ENCODE peak calls at places on chromosome 17, in five cellular contexts. One of them, this sample, is unnamed.

GRCh38 chr17:77526728-77527355 is 386.1 kb downstream of the SEC14L1 start:
- DNase-seq in gastrocnemius medialis: no peak
- DNase-seq in uterus: no peak
- DNase-seq in transverse colon: no peak
- DNase-seq in tibial nerve: no peak
- DNase-seq in this sample: no peak

GRCh38 chr17:62052765-62053338 is 12.2 kb downstream of the MED13 start:
- DNase-seq in gastrocnemius medialis: no peak
- DNase-seq in uterus: no peak
- DNase-seq in transverse colon: no peak
- DNase-seq in tibial nerve: no peak
- DNase-seq in this sample: no peak

GRCh38 chr17:8117367-8117979 is 841 bp downstream of the ALOXE3 start:
- DNase-seq in gastrocnemius medialis: no peak
- DNase-seq in uterus: peak; percentile 31
- DNase-seq in transverse colon: no peak
- DNase-seq in tibial nerve: no peak
- DNase-seq in this sample: no peak

GRCh38 chr17:41334899-41335298 is 15.7 kb downstream of the KRT33A start:
- DNase-seq in gastrocnemius medialis: no peak
- DNase-seq in uterus: no peak
- DNase-seq in transverse colon: no peak
- DNase-seq in tibial nerve: no peak
- DNase-seq in this sample: no peak

GRCh38 chr17:8830141-8830540 is 31.0 kb upstream of the MFSD6L start:
- DNase-seq in gastrocnemius medialis: no peak
- DNase-seq in uterus: no peak
- DNase-seq in transverse colon: no peak
- DNase-seq in tibial nerve: no peak
- DNase-seq in this sample: no peak

GRCh38 chr17:78101542-78101941 is 27.0 kb downstream of the TMC6 start:
- DNase-seq in gastrocnemius medialis: no peak
- DNase-seq in uterus: no peak
- DNase-seq in transverse colon: no peak
- DNase-seq in tibial nerve: no peak
- DNase-seq in this sample: no peak

GRCh38 chr17:9676084-9676483 is 30.8 kb downstream of the USP43 start:
- DNase-seq in gastrocnemius medialis: no peak
- DNase-seq in uterus: no peak
- DNase-seq in transverse colon: no peak
- DNase-seq in tibial nerve: no peak
- DNase-seq in this sample: no peak

GRCh38 chr17:41633498-41634197 is 9.3 kb upstream of the KRT17 start:
- DNase-seq in gastrocnemius medialis: no peak
- DNase-seq in uterus: no peak
- DNase-seq in transverse colon: no peak
- DNase-seq in tibial nerve: no peak
- DNase-seq in this sample: no peak

GRCh38 chr17:32483451-32484019 is 3.3 kb upstream of the CDK5R1 start:
- DNase-seq in gastrocnemius medialis: peak; percentile 61
- DNase-seq in uterus: peak; percentile 68
- DNase-seq in transverse colon: no peak
- DNase-seq in tibial nerve: peak; percentile 64
- DNase-seq in this sample: no peak

GRCh38 chr17:77615672-77616242 is 342.7 kb upstream of the TNRC6C start:
- DNase-seq in gastrocnemius medialis: no peak
- DNase-seq in uterus: peak; percentile 1
- DNase-seq in transverse colon: no peak
- DNase-seq in tibial nerve: no peak
- DNase-seq in this sample: no peak

GRCh38 chr17:17171991-17172939 is 33.9 kb downstream of the PLD6 start:
- DNase-seq in gastrocnemius medialis: no peak
- DNase-seq in uterus: no peak
- DNase-seq in transverse colon: no peak
- DNase-seq in tibial nerve: no peak
- DNase-seq in this sample: no peak

GRCh38 chr17:64196626-64197025 is 66.4 kb downstream of the TEX2 start:
- DNase-seq in gastrocnemius medialis: no peak
- DNase-seq in uterus: no peak
- DNase-seq in transverse colon: no peak
- DNase-seq in tibial nerve: no peak
- DNase-seq in this sample: no peak

GRCh38 chr17:57990037-57990436 is 2.0 kb upstream of the VEZF1 start:
- DNase-seq in gastrocnemius medialis: no peak
- DNase-seq in uterus: no peak
- DNase-seq in transverse colon: no peak
- DNase-seq in tibial nerve: no peak
- DNase-seq in this sample: no peak

GRCh38 chr17:62950067-62950466 is 16.0 kb upstream of the TANC2 start:
- DNase-seq in gastrocnemius medialis: no peak
- DNase-seq in uterus: peak; percentile 20
- DNase-seq in transverse colon: peak; percentile 84
- DNase-seq in tibial nerve: no peak
- DNase-seq in this sample: no peak

GRCh38 chr17:35315283-35315682 is 58.1 kb downstream of the SLFN11 start:
- DNase-seq in gastrocnemius medialis: peak; percentile 58
- DNase-seq in uterus: no peak
- DNase-seq in transverse colon: no peak
- DNase-seq in tibial nerve: peak; percentile 22
- DNase-seq in this sample: no peak

GRCh38 chr17:73901249-73901648 is 257.0 kb upstream of the SDK2 start:
- DNase-seq in gastrocnemius medialis: no peak
- DNase-seq in uterus: no peak
- DNase-seq in transverse colon: no peak
- DNase-seq in tibial nerve: no peak
- DNase-seq in this sample: no peak

DNA sequence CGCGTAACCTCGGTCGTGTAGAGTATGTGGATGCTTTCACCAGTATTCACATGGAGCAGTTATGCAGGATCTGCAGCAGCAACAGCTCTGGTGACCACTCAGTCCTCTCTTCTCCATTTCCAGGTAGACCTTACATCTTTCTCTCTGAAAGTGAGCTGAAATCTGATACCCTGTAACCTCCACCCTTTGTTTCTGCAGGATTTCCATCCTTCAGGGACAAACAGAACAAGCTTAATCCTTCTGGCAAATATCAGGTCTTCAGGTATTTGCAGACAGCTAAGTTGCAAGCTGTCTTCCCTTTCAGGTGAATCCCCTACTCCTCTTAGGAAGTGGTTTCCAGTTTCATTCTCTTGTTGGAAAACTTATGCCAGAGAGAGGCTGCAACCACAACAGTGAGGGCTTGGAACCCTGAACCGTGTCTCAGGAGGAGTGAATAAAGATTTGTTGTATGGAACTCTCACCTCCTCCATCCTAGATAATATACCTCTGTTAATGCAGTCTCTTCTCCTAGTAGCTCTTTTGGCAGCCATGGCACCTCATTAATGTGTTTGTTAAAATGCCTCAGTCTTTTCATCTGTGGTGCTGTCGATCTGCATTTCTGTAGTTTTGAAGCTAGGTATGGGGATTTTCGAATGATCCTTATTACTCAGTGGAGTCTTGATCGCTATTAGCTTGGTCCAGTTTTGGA is 172.5 kb downstream of the PRKCA start:
- DNase-seq in gastrocnemius medialis: no peak
- DNase-seq in uterus: no peak
- DNase-seq in transverse colon: no peak
- DNase-seq in tibial nerve: no peak
- DNase-seq in this sample: no peak
- H3K4me3 ChIP-seq in gastrocnemius medialis: no peak overlapping the region
- H3K4me3 ChIP-seq in uterus: no peak overlapping the region
- H3K4me3 ChIP-seq in transverse colon: no peak overlapping the region
- H3K4me3 ChIP-seq in tibial nerve: no peak overlapping the region
- H3K4me3 ChIP-seq in this sample: no peak overlapping the region

GRCh38 chr17:79671387-79671752 is 59.4 kb upstream of the ENPP7 start:
- DNase-seq in gastrocnemius medialis: no peak
- DNase-seq in uterus: no peak
- DNase-seq in transverse colon: no peak
- DNase-seq in tibial nerve: no peak
- DNase-seq in this sample: no peak
- TF ChIP-seq CTCF in gastrocnemius medialis: no peak
- TF ChIP-seq CTCF in uterus: peak; percentile 5
- TF ChIP-seq CTCF in transverse colon: no peak
- TF ChIP-seq CTCF in tibial nerve: no peak
- TF ChIP-seq CTCF in this sample: no peak

DNA sequence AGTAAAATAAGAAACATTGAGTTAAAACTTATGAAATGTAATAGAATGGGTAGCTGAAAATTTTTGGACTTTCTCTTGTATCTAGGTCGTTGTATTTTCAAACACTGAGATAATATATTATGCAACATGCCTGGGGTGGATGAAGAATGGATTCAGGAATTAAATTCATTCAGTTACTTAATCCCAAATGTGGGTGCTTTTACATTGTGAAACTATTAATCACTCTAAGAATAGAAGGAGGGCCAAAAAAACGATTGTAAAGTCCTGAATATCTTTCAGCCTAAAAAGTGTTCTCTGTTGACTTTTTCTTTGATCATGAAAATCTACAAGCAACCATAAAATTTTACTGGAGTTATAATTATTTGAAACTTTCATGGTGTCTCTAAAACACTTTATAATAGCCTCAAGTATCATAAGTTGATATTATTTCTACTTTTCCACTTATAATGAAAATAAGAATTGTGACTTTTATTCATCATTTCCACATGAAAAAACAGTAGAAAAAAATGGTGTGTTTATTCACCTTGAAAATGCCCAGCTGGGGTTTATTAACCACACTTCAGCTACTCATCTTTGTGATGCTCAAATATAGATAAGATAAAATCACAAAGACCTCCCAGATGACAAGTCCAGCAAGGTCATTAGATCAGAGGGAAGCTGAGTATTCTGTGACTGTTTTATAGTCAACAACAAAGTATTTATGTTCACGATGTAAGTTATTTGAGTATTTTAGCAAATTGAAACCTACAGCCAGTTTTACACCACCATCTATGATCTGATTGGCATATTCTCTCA is 619.9 kb upstream of the SOX9 start:
- DNase-seq in gastrocnemius medialis: no peak
- DNase-seq in uterus: no peak
- DNase-seq in transverse colon: no peak
- DNase-seq in tibial nerve: no peak
- DNase-seq in this sample: no peak
- TF ChIP-seq POLR2A in gastrocnemius medialis: no peak
- TF ChIP-seq POLR2A in uterus: no peak
- TF ChIP-seq POLR2A in transverse colon: no peak
- TF ChIP-seq POLR2A in tibial nerve: no peak
- TF ChIP-seq POLR2A in this sample: no peak

DNA sequence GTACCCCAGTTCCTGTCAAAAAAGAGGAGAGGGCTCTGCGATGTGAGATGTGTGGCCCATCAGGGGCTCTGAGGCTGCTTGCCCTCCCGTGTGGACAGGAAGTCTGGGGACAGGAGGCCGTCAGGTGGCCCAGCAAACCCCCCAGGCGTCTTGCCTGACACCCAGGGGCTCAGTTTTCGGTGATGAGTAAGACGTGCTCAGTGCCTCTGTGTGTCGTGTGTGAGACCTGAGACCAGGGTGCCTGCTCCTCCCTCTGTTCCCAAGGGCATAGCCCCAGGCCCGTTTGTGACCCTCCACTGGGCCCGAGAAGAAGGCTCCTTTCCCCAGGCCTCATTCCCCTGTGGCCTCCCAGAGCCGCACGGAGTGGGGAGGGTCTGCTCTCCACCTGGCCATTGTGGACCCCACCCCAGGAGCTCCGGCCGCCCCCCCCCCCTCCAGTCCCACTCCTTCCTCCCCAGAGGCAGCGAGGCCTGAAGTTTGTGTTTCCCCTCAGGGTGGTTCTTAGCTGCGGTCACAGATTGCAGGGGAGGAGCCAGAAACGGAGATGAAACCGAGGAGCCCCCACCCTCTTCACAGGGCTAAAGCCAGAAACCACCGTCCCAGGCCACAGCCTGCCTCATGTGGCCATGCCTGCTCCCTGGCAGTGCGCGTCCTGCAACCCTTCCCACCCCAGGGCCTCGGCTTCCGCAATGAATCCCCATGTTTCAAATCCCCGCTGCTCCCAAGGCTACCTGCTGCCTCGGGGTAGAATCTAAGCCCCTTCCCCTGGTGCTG is 4.9 kb upstream of the ACTG1 start:
- DNase-seq in gastrocnemius medialis: no peak
- DNase-seq in uterus: peak; percentile 31
- DNase-seq in transverse colon: peak; percentile 67
- DNase-seq in tibial nerve: no peak
- DNase-seq in this sample: no peak
- H3K4me3 ChIP-seq in gastrocnemius medialis: no peak overlapping the region
- H3K4me3 ChIP-seq in uterus: peak overlapping the region; percentile 77
- H3K4me3 ChIP-seq in transverse colon: peak overlapping the region; percentile 87
- H3K4me3 ChIP-seq in tibial nerve: peak overlapping the region; percentile 95
- H3K4me3 ChIP-seq in this sample: no peak overlapping the region

GRCh38 chr17:53191878-53192277 is 630.8 kb upstream of the KIF2B start:
- DNase-seq in gastrocnemius medialis: no peak
- DNase-seq in uterus: no peak
- DNase-seq in transverse colon: no peak
- DNase-seq in tibial nerve: no peak
- DNase-seq in this sample: no peak
- TF ChIP-seq CTCF in gastrocnemius medialis: no peak
- TF ChIP-seq CTCF in uterus: no peak
- TF ChIP-seq CTCF in transverse colon: no peak
- TF ChIP-seq CTCF in tibial nerve: no peak
- TF ChIP-seq CTCF in this sample: no peak

DNA sequence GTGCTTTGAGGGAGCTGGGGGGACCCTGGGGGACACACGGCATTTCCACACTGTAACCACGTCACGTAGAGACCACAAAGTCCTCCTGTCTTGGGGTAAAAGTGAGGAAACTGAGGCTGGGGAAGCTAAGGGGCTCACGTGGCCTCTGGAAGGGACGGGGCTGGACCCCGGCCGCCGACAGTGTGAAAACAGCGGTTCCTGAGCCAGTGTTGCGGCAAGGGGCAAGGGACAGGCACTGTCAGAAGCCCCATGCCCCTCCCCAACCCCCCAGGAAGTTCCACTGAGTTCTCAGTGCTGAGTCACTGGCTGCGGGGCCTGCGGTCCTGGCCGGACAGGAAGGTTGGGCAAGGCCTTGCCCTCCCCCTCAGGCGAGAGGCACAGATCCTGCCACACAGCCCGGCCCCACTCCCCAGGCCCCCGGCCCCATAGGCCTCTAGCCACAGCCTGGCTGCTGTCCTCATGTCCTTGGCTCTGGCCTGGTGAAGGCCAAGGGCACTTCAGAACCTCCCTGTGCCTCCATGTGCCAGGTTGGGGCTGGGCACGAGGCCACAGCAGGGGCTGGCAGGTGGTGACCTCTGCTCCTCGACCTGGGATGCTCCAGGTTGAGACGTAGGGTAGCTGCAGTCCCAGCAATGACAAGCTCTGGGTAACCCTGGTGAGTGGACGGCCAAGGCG is 5.0 kb upstream of the CCDC57 start:
- DNase-seq in gastrocnemius medialis: peak; percentile 54
- DNase-seq in uterus: no peak
- DNase-seq in transverse colon: peak; percentile 62
- DNase-seq in tibial nerve: no peak
- DNase-seq in this sample: peak; percentile 91
- TF ChIP-seq POLR2A in gastrocnemius medialis: no peak
- TF ChIP-seq POLR2A in uterus: no peak
- TF ChIP-seq POLR2A in transverse colon: no peak
- TF ChIP-seq POLR2A in tibial nerve: no peak
- TF ChIP-seq POLR2A in this sample: no peak

DNA sequence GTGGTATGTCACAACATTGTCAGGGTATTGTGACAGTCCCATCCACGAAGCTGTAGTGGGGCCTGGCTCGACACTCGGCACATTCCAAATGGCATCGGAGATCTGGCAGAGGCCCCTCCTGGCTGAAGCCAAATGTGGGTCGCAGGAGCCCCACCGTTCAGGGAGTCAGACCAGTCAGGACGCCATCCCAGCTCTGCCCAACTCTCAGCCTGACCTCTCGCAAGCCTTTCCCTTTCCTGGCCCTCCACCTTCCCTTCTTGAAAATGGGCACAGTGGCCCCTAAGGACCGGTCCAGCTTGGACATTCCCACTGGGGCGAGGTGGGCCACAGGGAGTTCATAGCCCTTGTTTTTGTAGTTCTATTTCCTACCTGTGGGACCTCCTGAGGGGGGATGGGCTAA is 1.6 kb downstream of the NATD1 start:
- DNase-seq in gastrocnemius medialis: no peak
- DNase-seq in uterus: no peak
- DNase-seq in transverse colon: no peak
- DNase-seq in tibial nerve: no peak
- DNase-seq in this sample: no peak
- H3K4me3 ChIP-seq in gastrocnemius medialis: peak overlapping the region; percentile 66
- H3K4me3 ChIP-seq in uterus: no peak overlapping the region
- H3K4me3 ChIP-seq in transverse colon: no peak overlapping the region
- H3K4me3 ChIP-seq in tibial nerve: peak overlapping the region; percentile 72
- H3K4me3 ChIP-seq in this sample: no peak overlapping the region

This sample was measured in lower leg skin.